ENCODE peak calls at places on chromosomes 6 and 20, in seven cellular contexts. E is AG04450, H is A549, I is upper lobe of right lung, P is left ventricle myocardium inferior, T is GM12865, N is LNCaP clone FGC. W is an unnamed sample.

GRCh38 chr6:46016063-46016608 is 476 bp upstream of the CLIC5 start:
- DNase-seq in E (no peak), H (no peak), P (no peak), I (no peak), T (no peak), N (no peak), W (no peak)

GRCh38 chr6:156791261-156791850 is 14.2 kb downstream of the ARID1B start:
- DNase-seq in H (no peak), N (no peak), P (no peak), T (peak; percentile 84), I (no peak), E (no peak), W (no peak)

GRCh38 chr20:1462834-1463233 is 3.8 kb downstream of the NSFL1C start:
- DNase-seq in T (peak; percentile 41), H (no peak), E (no peak), P (no peak), I (no peak), N (no peak), W (no peak)

GRCh38 chr20:18567739-18568091 is 483 bp downstream of the SMIM26 start:
- DNase-seq in T (no peak), H (no peak), E (no peak), P (no peak), I (no peak), N (no peak), W (no peak)

GRCh38 chr6:145860562-145860961 is 46.0 kb upstream of the FBXO30 start:
- DNase-seq in H (no peak), T (no peak), P (no peak), E (no peak), I (no peak), N (no peak), W (no peak)

GRCh38 chr6:27553123-27553904 is 80.4 kb upstream of the ZNF184 start:
- DNase-seq in I (no peak), T (peak; percentile 88), N (peak; percentile 32), H (peak; percentile 86), P (no peak), E (no peak), W (peak; percentile 76)

GRCh38 chr6:122869437-122870024 is 80.5 kb downstream of the SMPDL3A start:
- DNase-seq in P (no peak), T (peak; percentile 50), H (peak; percentile 57), N (peak; percentile 33), I (no peak), E (peak; percentile 8), W (peak; percentile 14)

GRCh38 chr20:51995551-51995951 is 193.2 kb upstream of the SALL4 start:
- DNase-seq in P (no peak), N (no peak), H (no peak), I (no peak), T (no peak), E (no peak), W (peak; percentile 42)

GRCh38 chr20:38157635-38158495 is 7.2 kb downstream of the TGM2 start:
- DNase-seq in I (no peak), N (no peak), T (no peak), P (peak; percentile 35), E (no peak), H (no peak), W (no peak)

GRCh38 chr6:39377530-39377929 is 55.0 kb upstream of the KCNK16 start:
- DNase-seq in T (peak; percentile 48), N (peak; percentile 19), I (no peak), H (peak; percentile 42), P (peak; percentile 28), E (no peak), W (peak; percentile 63)

GRCh38 chr6:137652961-137653697 is 158.9 kb upstream of the OLIG3 start:
- DNase-seq in N (no peak), P (no peak), I (no peak), T (no peak), E (no peak), H (no peak), W (no peak)

GRCh38 chr6:55943329-55943728 is 67.9 kb upstream of the BMP5 start:
- DNase-seq in N (no peak), H (no peak), I (no peak), E (no peak), T (no peak), P (no peak), W (no peak)

GRCh38 chr6:92770540-92770939 is 648.8 kb downstream of the EPHA7 start:
- DNase-seq in P (no peak), T (no peak), E (no peak), I (no peak), H (no peak), N (no peak), W (no peak)

GRCh38 chr6:135985471-135985870 is 134.0 kb downstream of the PDE7B start:
- DNase-seq in T (no peak), P (no peak), N (no peak), H (no peak), E (no peak), I (no peak), W (no peak)

GRCh38 chr6:1527098-1527497 is 82.6 kb upstream of the FOXC1 start:
- DNase-seq in E (peak; percentile 6), P (peak; percentile 65), I (no peak), T (peak; percentile 33), N (no peak), H (no peak), W (no peak)

GRCh38 chr6:83417880-83418663 is 12.8 kb downstream of the ME1 start:
- DNase-seq in N (no peak), T (peak; percentile 51), I (no peak), P (no peak), H (peak; percentile 64), E (peak; percentile 39), W (peak; percentile 27)

GRCh38 chr6:168355716-168356522 is 36.3 kb upstream of the DACT2 start:
- DNase-seq in T (no peak), E (no peak), N (no peak), I (peak; percentile 82), H (peak; percentile 52), P (peak; percentile 56), W (no peak)
- TF ChIP-seq CTCF in T (no peak), E (no peak), N (peak; percentile 86), I (peak; percentile 72), H (peak; percentile 70), P (peak; percentile 76), W (peak; percentile 1)

DNA sequence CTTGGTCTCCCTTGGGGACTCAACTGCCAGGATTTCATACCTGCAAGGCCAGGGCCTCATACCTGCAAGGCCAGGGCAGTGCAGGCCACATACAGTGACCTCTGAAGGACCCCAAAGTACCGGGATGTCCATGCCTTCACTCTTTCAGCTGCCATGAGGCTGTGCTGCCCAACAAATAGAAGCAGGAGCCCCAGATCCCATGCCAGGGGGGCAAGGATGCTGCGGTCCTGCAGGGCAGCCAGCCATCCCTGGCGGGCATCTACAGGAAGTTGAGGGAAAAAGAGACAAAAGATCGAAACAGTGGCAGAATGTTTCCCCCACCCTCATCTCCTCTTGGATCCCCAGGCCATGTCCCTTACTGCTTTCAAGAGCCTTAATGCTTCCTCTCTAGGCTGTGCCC is 799 bp downstream of the NRM start:
- DNase-seq in H (no peak), I (peak; percentile 40), E (no peak), T (no peak), P (no peak), N (no peak), W (no peak)
- H3K4me3 ChIP-seq in H (peak overlapping the region; percentile 56), I (peak overlapping the region; percentile 58), E (peak overlapping the region; percentile 87), T (peak overlapping the region; percentile 96), P (peak overlapping the region; percentile 73), N (peak overlapping the region; percentile 68), W (peak overlapping the region; percentile 56)

DNA sequence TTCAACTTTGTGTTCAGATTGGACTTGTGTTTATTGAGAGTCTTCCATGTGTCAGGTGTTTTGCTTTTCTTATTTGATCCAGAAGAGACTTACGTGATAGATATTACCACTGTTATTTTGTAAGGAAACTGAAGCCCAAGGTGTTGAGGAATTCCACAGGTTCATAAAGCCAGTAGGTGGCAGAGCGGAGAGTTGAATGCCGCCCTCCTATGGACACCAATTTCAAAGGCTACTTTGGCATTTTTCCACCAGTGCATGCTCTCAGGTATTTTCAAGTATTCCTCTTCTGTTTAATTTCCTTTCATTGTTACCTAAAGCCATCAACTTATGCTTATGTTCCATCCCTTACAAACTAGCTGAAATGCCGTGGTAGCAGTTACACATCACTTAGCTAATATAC is 14.0 kb upstream of the COL10A1 start:
- DNase-seq in N (no peak), T (no peak), P (no peak), H (peak; percentile 9), E (no peak), I (no peak), W (no peak)
- TF ChIP-seq CTCF in N (peak; percentile 47), T (no peak), P (no peak), H (peak; percentile 15), E (no peak), I (peak; percentile 18), W (no peak)

DNA sequence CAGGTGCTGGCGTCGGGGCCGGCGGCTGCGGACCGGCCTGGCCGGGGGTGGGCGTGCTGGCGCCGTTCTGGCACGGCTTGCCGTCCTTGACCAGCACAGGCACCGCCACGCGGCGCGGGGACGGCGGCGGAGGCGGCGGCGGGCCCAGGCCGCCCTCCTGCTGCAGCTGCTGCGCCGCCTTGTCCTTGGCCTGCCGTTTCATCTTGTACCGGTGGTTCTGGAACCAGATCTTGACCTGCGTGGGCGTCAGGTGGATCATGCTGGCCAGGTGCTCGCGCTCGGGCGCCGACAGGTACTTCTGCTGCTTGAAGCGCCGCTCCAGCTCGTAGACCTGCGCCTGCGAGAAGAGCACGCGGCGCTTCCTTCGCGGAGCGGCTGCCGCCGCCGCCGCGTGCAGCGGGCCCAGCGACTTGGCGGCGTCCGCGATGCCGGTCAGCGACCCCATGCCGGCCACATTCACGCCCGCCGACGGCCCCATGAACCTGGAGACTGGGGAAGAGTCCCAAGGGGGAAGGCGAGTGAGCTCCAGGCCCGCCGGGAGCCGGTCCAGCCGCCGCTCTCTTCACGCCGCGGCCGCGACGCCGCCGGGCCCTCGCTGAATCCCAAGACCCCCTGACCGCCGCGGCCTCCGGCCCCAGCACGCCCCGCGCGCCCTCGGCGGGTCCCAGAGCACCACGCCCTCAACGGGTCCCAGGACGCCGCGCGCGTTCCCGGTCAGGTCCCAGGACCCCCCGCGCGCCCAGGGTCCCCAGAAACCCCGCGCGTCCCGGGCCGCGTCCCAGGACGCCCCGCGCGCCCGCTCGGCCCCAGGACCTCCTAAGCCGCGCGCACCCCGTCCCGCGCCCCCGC is 1.1 kb downstream of the NKX2-4 start:
- DNase-seq in I (peak; percentile 66), P (no peak), T (no peak), H (no peak), N (no peak), E (no peak), W (no peak)
- H3K4me3 ChIP-seq in I (no peak overlapping the region), P (peak overlapping the region; percentile 45), T (no peak overlapping the region), H (peak overlapping the region; percentile 63), N (no peak overlapping the region), E (no peak overlapping the region), W (no peak overlapping the region)

GRCh38 chr20:24657211-24657610 is 187.8 kb downstream of the SYNDIG1 start:
- DNase-seq in P (no peak), T (no peak), H (peak; percentile 39), E (no peak), N (peak; percentile 76), I (no peak), W (no peak)
- TF ChIP-seq CTCF in P (no peak), T (no peak), H (no peak), E (peak; percentile 13), N (peak; percentile 40), I (no peak), W (no peak)

GRCh38 chr6:166579234-166579575 is 7.3 kb downstream of the RAMACL start:
- DNase-seq in T (no peak), H (no peak), I (no peak), N (no peak), P (no peak), E (no peak), W (no peak)
- H3K4me3 ChIP-seq in T (no peak overlapping the region), H (no peak overlapping the region), I (no peak overlapping the region), N (no peak overlapping the region), P (no peak overlapping the region), E (no peak overlapping the region), W (no peak overlapping the region)

W was measured in HFF-Myc.